ENCODE peak calls at places on chromosomes 4 and X, in four cellular contexts. Q is nucleus accumbens, L is RCC 7860, C is fibroblast of mammary gland. F is an unnamed sample.

GRCh38 chrX:31715675-31716074 is 643.8 kb upstream of the FTHL17 start:
- DNase-seq in Q (no peak), L (peak; percentile 5), C (no peak), F (no peak)

GRCh38 chrX:23394421-23394820 is 59.8 kb downstream of the PTCHD1 start:
- DNase-seq in Q (no peak), L (no peak), C (no peak), F (no peak)

GRCh38 chr4:180106122-180106521 is 2137.1 kb upstream of the TENM3 start:
- DNase-seq in Q (no peak), L (no peak), C (peak; percentile 6), F (no peak)

GRCh38 chrX:106894392-106894909 is 8.7 kb downstream of the RIPPLY1 start:
- DNase-seq in Q (peak; percentile 4), L (peak; percentile 66), C (peak; percentile 77), F (peak; percentile 63)

GRCh38 chr4:182143086-182143821 is 99.9 kb upstream of the TENM3 start:
- DNase-seq in Q (no peak), L (peak; percentile 30), C (peak; percentile 55), F (no peak)

GRCh38 chr4:69718376-69719293 is 41.8 kb downstream of the SULT1B1 start:
- DNase-seq in Q (no peak), L (no peak), C (peak; percentile 54), F (no peak)

GRCh38 chr4:42570221-42570620 is 86.7 kb downstream of the ATP8A1 start:
- DNase-seq in Q (peak; percentile 27), L (no peak), C (no peak), F (peak; percentile 89)

GRCh38 chr4:77284036-77284435 is 127.0 kb downstream of the CCNG2 start:
- DNase-seq in Q (no peak), L (no peak), C (no peak), F (no peak)

GRCh38 chrX:10158279-10158939 is 1.6 kb downstream of the CLCN4 start:
- DNase-seq in Q (peak; percentile 11), L (no peak), C (no peak), F (peak; percentile 73)

GRCh38 chr4:128711361-128711760 is 98.1 kb upstream of the JADE1 start:
- DNase-seq in Q (no peak), L (no peak), C (peak; percentile 52), F (no peak)

GRCh38 chr4:140049924-140050681 is 103.9 kb downstream of the MAML3 start:
- DNase-seq in Q (no peak), L (no peak), C (peak; percentile 35), F (no peak)

GRCh38 chr4:187656953-187657352 is 338.6 kb upstream of the ZFP42 start:
- DNase-seq in Q (no peak), L (no peak), C (peak; percentile 3), F (no peak)

GRCh38 chrX:102930990-102931756 is 5.9 kb upstream of the RAB40AL start:
- DNase-seq in Q (no peak), L (no peak), C (no peak), F (no peak)

GRCh38 chrX:53659039-53659438 is 27.5 kb downstream of the HUWE1 start:
- DNase-seq in Q (no peak), L (no peak), C (no peak), F (no peak)

GRCh38 chrX:24023972-24024664 is 2.9 kb downstream of the KLHL15 start:
- DNase-seq in Q (no peak), L (no peak), C (peak; percentile 16), F (no peak)

GRCh38 chr4:119206178-119206577 is 6.3 kb upstream of the USP53 start:
- DNase-seq in Q (no peak), L (no peak), C (no peak), F (no peak)

GRCh38 chr4:30753316-30753715 is 33.1 kb downstream of the PCDH7 start:
- DNase-seq in Q (no peak), L (no peak), C (no peak), F (no peak)

GRCh38 chr4:83062748-83063147 is 27.8 kb downstream of the COPS4 start:
- DNase-seq in Q (no peak), L (no peak), C (no peak), F (no peak)

GRCh38 chr4:30840571-30840970 is 120.4 kb downstream of the PCDH7 start:
- DNase-seq in Q (no peak), L (no peak), C (peak; percentile 20), F (no peak)

GRCh38 chr4:34178476-34178875 is 2065.8 kb downstream of the ARAP2 start:
- DNase-seq in Q (no peak), L (no peak), C (no peak), F (no peak)

GRCh38 chrX:9205599-9206223 is 171.8 kb upstream of the FAM9B start:
- DNase-seq in Q (no peak), L (no peak), C (no peak), F (no peak)

GRCh38 chr4:83255584-83255983 is 29.0 kb downstream of the COQ2 start:
- DNase-seq in Q (no peak), L (peak; percentile 77), C (peak; percentile 85), F (no peak)

GRCh38 chr4:177483271-177483670 is 41.0 kb upstream of the AGA start:
- DNase-seq in Q (no peak), L (no peak), C (peak; percentile 41), F (no peak)

GRCh38 chr4:57119054-57119651 is 9.0 kb upstream of the IGFBP7 start:
- DNase-seq in Q (no peak), L (peak; percentile 44), C (peak; percentile 92), F (no peak)

GRCh38 chrX:20144491-20144890 is 2.9 kb upstream of the EIF1AX start:
- DNase-seq in Q (no peak), L (peak; percentile 31), C (peak; percentile 88), F (no peak)

GRCh38 chr4:147842573-147842972 is 110.7 kb downstream of the ARHGAP10 start:
- DNase-seq in Q (peak; percentile 11), L (no peak), C (peak; percentile 99), F (no peak)

GRCh38 chrX:2299871-2300270 is 200.9 kb downstream of the DHRSX start:
- DNase-seq in Q (no peak), L (no peak), C (no peak), F (no peak)

GRCh38 chrX:67780694-67781109 is 236.9 kb downstream of the AR start:
- DNase-seq in Q (no peak), L (peak; percentile 36), C (peak; percentile 96), F (peak; percentile 54)